ENCODE peak calls at places on chromosomes 4 and X, in six cellular contexts. F, T, B, X, W and E are unnamed samples.

GRCh38 chrX:153861147-153861546 is 24.8 kb downstream of the L1CAM start:
- DNase-seq in T (no peak), B (no peak), X (no peak), W (peak), F (peak), E (no peak)

GRCh38 chr4:1410491-1411325 is 4.5 kb upstream of the NKX1-1 start:
- DNase-seq in T (peak), B (peak), W (no peak), F (no peak), X (no peak), E (no peak)

GRCh38 chrX:115562492-115562872 is 1.5 kb downstream of the PLS3 start:
- DNase-seq in W (peak), F (no peak), B (no peak), X (no peak), T (peak), E (no peak)

GRCh38 chr4:8365951-8366350 is 74.6 kb downstream of the ACOX3 start:
- DNase-seq in T (no peak), B (no peak), X (no peak), F (peak), W (no peak), E (no peak)

GRCh38 chr4:16067515-16067914 is 16.3 kb downstream of the PROM1 start:
- DNase-seq in W (no peak), F (no peak), X (no peak), B (peak), T (no peak), E (no peak)

GRCh38 chr4:138035781-138036258 is 206.3 kb downstream of the SLC7A11 start:
- DNase-seq in W (peak), T (peak), B (peak), F (no peak), X (no peak), E (no peak)

GRCh38 chr4:96916731-96917130 is 1076.8 kb downstream of the PDHA2 start:
- DNase-seq in T (no peak), B (peak), F (no peak), W (no peak), X (no peak), E (no peak)

GRCh38 chr4:26823583-26823982 is 37.1 kb upstream of the STIM2 start:
- DNase-seq in F (no peak), W (no peak), T (no peak), X (no peak), B (no peak), E (no peak)

GRCh38 chr4:75555294-75556164 is at the start of gene ODAPH:
- DNase-seq in T (no peak), X (no peak), F (no peak), W (peak), B (peak), E (no peak)

GRCh38 chr4:154292589-154292988 is 199.0 kb downstream of the DCHS2 start:
- DNase-seq in B (no peak), W (no peak), T (no peak), F (no peak), X (no peak), E (no peak)

GRCh38 chr4:102439835-102440234 is 61.3 kb upstream of the NFKB1 start:
- DNase-seq in W (peak), B (no peak), X (peak), T (peak), F (no peak), E (no peak)

GRCh38 chrX:70033348-70033747 is 16.4 kb downstream of the AWAT2 start:
- DNase-seq in F (peak), W (no peak), B (peak), T (peak), X (no peak), E (peak)

GRCh38 chr4:74640111-74640903 is 154.0 kb downstream of the BTC start:
- DNase-seq in B (no peak), F (no peak), X (peak), W (peak), T (peak), E (no peak)

GRCh38 chr4:89737888-89738287 is 99.1 kb downstream of the SNCA start:
- DNase-seq in W (peak), B (no peak), F (no peak), X (no peak), T (peak), E (no peak)

GRCh38 chrX:13223868-13224555 is 95.8 kb downstream of the ATXN3L start:
- DNase-seq in F (no peak), W (peak), B (no peak), X (peak), T (peak), E (no peak)

GRCh38 chr4:26885912-26886274 is 25.3 kb downstream of the STIM2 start:
- DNase-seq in X (no peak), B (no peak), T (no peak), F (no peak), W (peak), E (no peak)

GRCh38 chrX:21276736-21277433 is 97.3 kb upstream of the CNKSR2 start:
- DNase-seq in T (no peak), F (no peak), X (no peak), B (no peak), W (no peak), E (no peak)

GRCh38 chr4:98480535-98480934 is 177.9 kb downstream of the TSPAN5 start:
- DNase-seq in F (no peak), W (no peak), B (no peak), X (no peak), T (no peak), E (no peak)

GRCh38 chr4:109434007-109434792 is 585 bp downstream of the SEC24B start:
- DNase-seq in T (peak), W (no peak), B (peak), F (no peak), X (no peak), E (no peak)

GRCh38 chrX:39149761-39150160 is 348.5 kb downstream of the MID1IP1 start:
- DNase-seq in T (peak), B (peak), W (peak), F (peak), X (peak), E (no peak)

GRCh38 chr4:107896158-107896645 is 35.1 kb upstream of the CYP2U1 start:
- DNase-seq in B (no peak), F (no peak), W (peak), X (peak), T (peak), E (no peak)

GRCh38 chr4:93684571-93684970 is 144.0 kb upstream of the ATOH1 start:
- DNase-seq in W (no peak), X (no peak), T (no peak), F (no peak), B (no peak), E (no peak)

GRCh38 chr4:37723067-37723466 is 36.9 kb upstream of the RELL1 start:
- DNase-seq in T (no peak), B (no peak), X (no peak), W (no peak), F (no peak), E (no peak)

GRCh38 chr4:153223418-153223792 is 19.2 kb downstream of the TRIM2 start:
- DNase-seq in F (no peak), W (no peak), T (peak), X (no peak), B (no peak), E (no peak)

GRCh38 chr4:89788243-89789072 is 48.5 kb downstream of the SNCA start:
- DNase-seq in B (no peak), T (peak), F (no peak), W (peak), X (no peak), E (no peak)

GRCh38 chrX:106742831-106743230 is 16.3 kb downstream of the RNF128 start:
- DNase-seq in T (no peak), X (no peak), W (peak), F (no peak), B (no peak), E (no peak)

GRCh38 chr4:26131711-26132110 is 189.1 kb upstream of the RBPJ start:
- DNase-seq in X (no peak), F (no peak), W (no peak), T (no peak), B (no peak), E (no peak)

GRCh38 chr4:111744847-111745246 is 400.4 kb upstream of the FAM241A start:
- DNase-seq in F (no peak), T (no peak), W (no peak), X (no peak), B (no peak), E (no peak)

GRCh38 chr4:2399631-2400190 is 18.7 kb downstream of the ZFYVE28 start:
- DNase-seq in W (no peak), B (no peak), X (no peak), T (no peak), F (no peak), E (no peak)

GRCh38 chr4:5165419-5166369 is 114.4 kb downstream of the STK32B start:
- DNase-seq in B (peak), X (no peak), W (no peak), F (no peak), T (peak), E (no peak)

GRCh38 chr4:26152051-26152450 is 168.8 kb upstream of the RBPJ start:
- DNase-seq in T (no peak), W (no peak), F (no peak), B (no peak), X (no peak), E (no peak)

GRCh38 chr4:115929373-115929772 is 816.0 kb upstream of the NDST4 start:
- DNase-seq in W (no peak), X (no peak), T (no peak), B (no peak), F (no peak), E (no peak)

GRCh38 chr4:39825090-39825489 is 127.2 kb downstream of the UBE2K start:
- DNase-seq in F (no peak), T (no peak), X (no peak), B (no peak), W (no peak), E (no peak)

GRCh38 chr4:99507762-99508161 is 3.1 kb upstream of the C4orf17 start:
- DNase-seq in W (peak), X (no peak), F (no peak), B (no peak), T (no peak), E (no peak)

GRCh38 chrX:16603822-16604221 is 46.1 kb upstream of the S100G start:
- DNase-seq in B (no peak), F (no peak), T (no peak), W (peak), X (no peak), E (peak)

GRCh38 chrX:27918799-27919198 is 62.5 kb downstream of the DCAF8L1 start:
- DNase-seq in X (no peak), F (no peak), W (peak), B (no peak), T (peak), E (no peak)

GRCh38 chrX:128396601-128397000 is 344.4 kb upstream of the ACTRT1 start:
- DNase-seq in F (no peak), X (no peak), T (no peak), B (no peak), W (peak), E (no peak)

GRCh38 chr4:83074086-83074704 is 39.2 kb downstream of the COPS4 start:
- DNase-seq in T (peak), B (peak), W (peak), F (no peak), X (peak), E (no peak)

GRCh38 chr4:154010377-154010776 is 221.5 kb upstream of the SFRP2 start:
- DNase-seq in B (no peak), F (no peak), T (no peak), W (no peak), X (no peak), E (no peak)

GRCh38 chrX:40172169-40172979 is 74.6 kb upstream of the BCOR start:
- DNase-seq in B (peak), T (peak), X (no peak), W (no peak), F (peak), E (no peak)
- H3K4me3 ChIP-seq in B (peak), T (peak), X (peak), W (peak), F (peak), E (peak)

GRCh38 chrX:41084360-41085104 is 713 bp upstream of the USP9X start:
- DNase-seq in X (peak), B (peak), W (peak), F (peak), T (peak), E (no peak)
- H3K4me3 ChIP-seq in X (peak), B (peak), W (peak), F (peak), T (peak), E (peak)

DNA sequence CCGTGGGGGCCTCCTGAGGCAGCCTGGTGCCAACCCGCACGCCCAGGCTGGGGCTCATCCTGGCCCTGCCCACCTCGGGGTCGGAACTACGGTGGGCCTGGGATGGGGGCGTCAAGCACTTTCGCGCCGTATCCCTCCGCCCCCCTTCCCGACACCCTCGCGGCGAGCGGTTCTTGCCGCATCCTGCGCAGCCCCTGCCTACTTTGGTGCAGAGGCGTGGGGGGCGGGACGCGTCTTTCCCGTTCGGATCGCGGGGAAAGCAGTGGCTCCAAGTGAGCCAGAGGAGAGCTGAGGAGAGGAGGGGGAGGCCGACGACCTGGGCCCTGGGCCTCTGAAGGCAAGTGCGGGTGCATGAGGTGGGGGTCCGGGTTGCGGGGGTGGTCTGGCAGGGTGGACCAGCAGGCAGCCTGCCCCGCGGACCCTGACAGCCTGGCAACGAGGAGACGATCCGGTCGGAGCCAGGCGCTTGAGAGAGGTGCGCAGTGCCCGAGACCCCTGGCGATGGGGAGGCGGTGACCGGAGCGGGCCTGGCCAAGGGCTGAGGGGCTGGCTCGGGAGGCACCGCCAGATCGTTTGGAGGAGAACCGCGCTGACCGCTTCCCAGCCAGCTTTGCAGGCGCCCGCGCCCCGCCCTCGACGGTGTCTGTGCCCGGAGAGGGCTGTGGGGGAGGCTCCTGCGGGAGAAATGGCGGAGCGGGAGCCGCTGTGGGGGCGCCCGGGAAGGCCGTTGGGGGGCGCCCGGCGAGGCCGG is at the start of gene GPRASP2:
- DNase-seq in W (no peak), X (no peak), B (peak), F (peak), T (peak), E (no peak)
- H3K4me3 ChIP-seq in W (peak), X (peak), B (peak), F (peak), T (peak), E (peak)

DNA sequence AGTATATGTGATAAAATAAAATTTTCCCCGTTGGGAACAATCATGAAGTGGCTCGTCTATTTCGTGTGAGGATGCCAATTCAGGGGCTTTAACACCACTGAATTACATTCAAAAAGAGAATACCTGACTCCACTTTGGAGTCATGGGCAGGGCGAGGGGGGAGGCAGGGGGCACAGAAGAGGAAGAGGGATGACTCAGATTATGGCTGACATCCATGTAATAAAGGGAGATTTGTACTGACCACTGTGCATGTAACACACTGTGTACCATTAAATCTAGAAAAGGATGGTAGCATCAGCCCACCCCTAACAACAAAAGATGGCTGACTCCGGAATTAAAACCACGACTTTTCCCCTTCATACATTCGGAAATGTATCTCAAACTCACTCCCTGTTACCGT is 1.3 kb downstream of the SLC9A7 start:
- DNase-seq in W (peak), F (no peak), B (no peak), X (no peak), T (peak), E (no peak)
- H3K4me3 ChIP-seq in W (no peak), F (peak), B (peak), X (peak), T (peak), E (no peak)

DNA sequence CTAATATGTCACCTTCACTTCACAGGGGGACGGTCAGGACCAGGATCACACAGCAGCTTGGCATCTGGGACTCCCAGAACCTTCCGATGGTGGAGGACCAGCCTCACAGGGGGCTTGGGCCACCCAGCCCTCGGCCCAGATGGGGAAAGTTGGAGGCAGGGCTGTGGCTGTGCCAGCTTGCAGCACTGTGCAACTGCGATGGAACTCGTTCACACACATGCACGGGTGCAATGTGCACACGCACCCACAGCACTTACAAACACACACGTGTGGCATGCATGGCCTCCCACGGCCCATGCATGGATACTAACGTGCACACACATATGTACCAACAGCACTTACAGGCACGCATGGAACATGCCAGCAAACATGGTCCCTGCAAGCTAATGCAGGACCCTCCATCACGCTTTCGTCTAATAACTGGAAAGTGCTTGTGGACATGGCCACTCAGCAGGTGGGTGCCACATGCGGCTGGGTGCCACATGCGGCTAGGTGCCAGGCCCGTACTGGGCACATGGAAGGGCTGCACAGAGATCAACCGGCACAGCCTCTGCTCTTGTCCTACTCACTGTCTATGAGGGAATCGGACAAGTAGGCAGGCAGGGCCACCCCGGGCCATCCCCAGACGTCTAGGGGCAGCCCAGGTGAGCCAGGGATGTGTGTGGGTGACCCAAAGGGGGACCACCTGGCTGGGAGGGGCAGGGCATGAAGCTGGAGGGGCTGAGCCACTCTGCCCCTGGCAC is 63.2 kb downstream of the ADRA2C start:
- DNase-seq in B (no peak), F (no peak), W (no peak), X (no peak), T (no peak), E (no peak)
- H3K4me3 ChIP-seq in B (no peak), F (no peak), W (no peak), X (no peak), T (no peak), E (no peak)

DNA sequence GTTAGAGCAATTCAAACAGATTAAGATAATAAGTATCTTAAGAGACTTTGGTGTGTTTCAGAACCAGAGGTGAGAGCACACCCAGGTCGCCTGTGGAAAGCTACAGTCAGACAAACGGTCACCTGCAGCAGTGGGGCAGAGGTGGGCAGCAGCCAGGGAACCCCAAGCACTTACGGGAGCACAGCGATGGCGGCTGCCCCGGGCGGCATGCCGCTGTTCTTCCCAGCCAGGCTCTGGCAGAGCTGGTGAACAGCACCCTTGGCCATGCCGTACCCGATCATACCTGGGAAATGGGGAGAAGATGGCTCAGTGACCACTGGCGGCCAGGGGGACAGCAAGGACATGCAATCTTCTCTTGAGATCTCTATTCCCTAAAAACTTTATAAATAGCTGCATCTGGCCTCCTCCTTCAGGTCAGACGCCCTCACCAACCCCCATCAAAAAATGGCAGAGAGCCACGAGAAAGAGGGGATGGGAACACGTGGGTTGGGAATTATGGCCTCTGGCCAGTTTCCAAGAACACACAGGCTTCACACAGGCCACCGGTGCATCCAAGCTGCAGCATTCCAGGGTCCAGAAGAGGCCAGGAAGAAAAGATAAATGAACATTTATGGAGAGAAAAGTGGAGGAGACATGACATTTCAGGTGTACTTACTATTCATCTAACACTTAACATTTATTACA is 19.7 kb downstream of the QDPR start:
- DNase-seq in T (no peak), W (no peak), B (no peak), X (no peak), F (no peak), E (no peak)
- H3K4me3 ChIP-seq in T (no peak), W (no peak), B (no peak), X (no peak), F (no peak), E (no peak)

DNA sequence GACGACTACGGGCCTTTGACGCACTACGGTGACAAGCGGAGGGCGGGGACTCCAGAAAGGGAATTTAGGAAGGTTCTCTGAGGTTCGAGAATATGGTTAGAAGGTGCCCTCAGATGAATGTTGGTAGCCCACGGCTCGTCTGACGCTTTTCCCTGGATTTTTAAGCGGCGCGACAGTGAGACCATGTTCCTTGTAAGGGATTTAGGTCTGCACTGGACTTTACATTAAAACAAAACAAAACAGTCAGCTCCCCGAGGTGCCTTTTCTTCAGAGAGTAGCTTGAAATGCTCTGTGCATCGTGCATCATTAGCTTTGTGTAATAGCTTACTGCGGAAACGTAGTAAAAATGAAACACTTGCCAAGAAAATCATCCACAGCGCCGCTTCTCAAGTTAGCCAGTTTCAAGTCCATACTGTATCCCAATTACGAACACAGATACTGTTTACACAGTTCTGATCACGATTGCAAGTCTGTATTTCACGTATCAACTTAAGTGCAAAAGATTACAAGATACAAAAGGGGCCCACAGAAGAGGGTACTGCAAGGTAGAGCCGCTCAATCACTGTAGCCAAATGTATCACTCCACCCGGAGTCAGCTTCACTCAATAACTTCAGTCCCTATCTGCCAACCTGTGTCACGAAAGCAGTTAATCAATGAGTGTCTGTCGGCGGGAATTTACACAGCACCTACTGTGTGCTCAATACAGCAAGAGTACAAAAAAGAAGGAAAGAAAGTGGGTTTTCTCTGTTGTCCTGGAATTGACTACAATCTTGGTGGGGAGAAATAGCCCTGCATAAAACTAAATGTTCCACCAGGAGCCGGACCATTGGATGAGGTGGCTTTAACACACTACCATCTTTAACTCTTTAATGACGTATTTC is 525 bp upstream of the NKRF start:
- DNase-seq in T (no peak), F (no peak), X (no peak), B (no peak), W (peak), E (no peak)
- H3K4me3 ChIP-seq in T (peak), F (peak), X (peak), B (peak), W (peak), E (peak)